ENCODE peak calls at places on chromosomes 11 and 22, in five cellular contexts. One of them, this sample, is unnamed.

GRCh38 chr11:74766905-74767304 is 18.3 kb downstream of the RNF169 start:
- DNase-seq in sigmoid colon: no peak
- DNase-seq in right lobe of liver: no peak
- DNase-seq in CD4-positive, alpha-beta memory T cell: no peak
- DNase-seq in cardiac muscle cell: no peak
- DNase-seq in this sample: no peak

GRCh38 chr11:8362899-8363298 is 99.2 kb upstream of the LMO1 start:
- DNase-seq in sigmoid colon: no peak
- DNase-seq in right lobe of liver: no peak
- DNase-seq in CD4-positive, alpha-beta memory T cell: no peak
- DNase-seq in cardiac muscle cell: no peak
- DNase-seq in this sample: no peak

GRCh38 chr11:29518389-29519174 is 498.2 kb downstream of the KCNA4 start:
- DNase-seq in sigmoid colon: no peak
- DNase-seq in right lobe of liver: no peak
- DNase-seq in CD4-positive, alpha-beta memory T cell: no peak
- DNase-seq in cardiac muscle cell: peak
- DNase-seq in this sample: peak

GRCh38 chr22:35313311-35314121 is 13.8 kb downstream of the TOM1 start:
- DNase-seq in sigmoid colon: peak
- DNase-seq in right lobe of liver: no peak
- DNase-seq in CD4-positive, alpha-beta memory T cell: no peak
- DNase-seq in cardiac muscle cell: peak
- DNase-seq in this sample: no peak

GRCh38 chr11:38169286-38169685 is 1571.2 kb upstream of the RAG2 start:
- DNase-seq in sigmoid colon: no peak
- DNase-seq in right lobe of liver: no peak
- DNase-seq in CD4-positive, alpha-beta memory T cell: no peak
- DNase-seq in cardiac muscle cell: peak
- DNase-seq in this sample: no peak

GRCh38 chr11:119666463-119667131 is 62.4 kb downstream of the NECTIN1 start:
- DNase-seq in sigmoid colon: peak
- DNase-seq in right lobe of liver: peak
- DNase-seq in CD4-positive, alpha-beta memory T cell: peak
- DNase-seq in cardiac muscle cell: peak
- DNase-seq in this sample: peak

GRCh38 chr22:31947296-31947695 is 3.0 kb downstream of the YWHAH start:
- DNase-seq in sigmoid colon: no peak
- DNase-seq in right lobe of liver: no peak
- DNase-seq in CD4-positive, alpha-beta memory T cell: peak
- DNase-seq in cardiac muscle cell: peak
- DNase-seq in this sample: no peak

GRCh38 chr11:2362414-2362813 is 14.7 kb upstream of the CD81 start:
- DNase-seq in sigmoid colon: no peak
- DNase-seq in right lobe of liver: no peak
- DNase-seq in CD4-positive, alpha-beta memory T cell: no peak
- DNase-seq in cardiac muscle cell: no peak
- DNase-seq in this sample: no peak

GRCh38 chr22:49469896-49470740 is 357.6 kb downstream of the BRD1 start:
- DNase-seq in sigmoid colon: no peak
- DNase-seq in right lobe of liver: no peak
- DNase-seq in CD4-positive, alpha-beta memory T cell: no peak
- DNase-seq in cardiac muscle cell: no peak
- DNase-seq in this sample: peak

GRCh38 chr22:39520874-39521857 is 804 bp downstream of the ATF4 start:
- DNase-seq in sigmoid colon: peak
- DNase-seq in right lobe of liver: peak
- DNase-seq in CD4-positive, alpha-beta memory T cell: peak
- DNase-seq in cardiac muscle cell: peak
- DNase-seq in this sample: peak

GRCh38 chr22:28560005-28560742 is 119.5 kb downstream of the TTC28 start:
- DNase-seq in sigmoid colon: no peak
- DNase-seq in right lobe of liver: no peak
- DNase-seq in CD4-positive, alpha-beta memory T cell: no peak
- DNase-seq in cardiac muscle cell: peak
- DNase-seq in this sample: no peak

GRCh38 chr11:65113361-65113756 is 1.7 kb downstream of the TM7SF2 start:
- DNase-seq in sigmoid colon: peak
- DNase-seq in right lobe of liver: no peak
- DNase-seq in CD4-positive, alpha-beta memory T cell: no peak
- DNase-seq in cardiac muscle cell: no peak
- DNase-seq in this sample: no peak

GRCh38 chr11:66388746-66389386 is 17.3 kb upstream of the SLC29A2 start:
- DNase-seq in sigmoid colon: peak
- DNase-seq in right lobe of liver: no peak
- DNase-seq in CD4-positive, alpha-beta memory T cell: peak
- DNase-seq in cardiac muscle cell: peak
- DNase-seq in this sample: peak

GRCh38 chr11:10329356-10329755 is 24.5 kb downstream of the ADM start:
- DNase-seq in sigmoid colon: no peak
- DNase-seq in right lobe of liver: no peak
- DNase-seq in CD4-positive, alpha-beta memory T cell: no peak
- DNase-seq in cardiac muscle cell: no peak
- DNase-seq in this sample: no peak

GRCh38 chr11:68354181-68354872 is 41.9 kb downstream of the LRP5 start:
- DNase-seq in sigmoid colon: peak
- DNase-seq in right lobe of liver: peak
- DNase-seq in CD4-positive, alpha-beta memory T cell: no peak
- DNase-seq in cardiac muscle cell: peak
- DNase-seq in this sample: no peak

GRCh38 chr22:38802671-38803121 is 8.8 kb upstream of the DNAL4 start:
- DNase-seq in sigmoid colon: peak
- DNase-seq in right lobe of liver: no peak
- DNase-seq in CD4-positive, alpha-beta memory T cell: no peak
- DNase-seq in cardiac muscle cell: peak
- DNase-seq in this sample: peak

GRCh38 chr11:67648140-67648795 is 2.3 kb downstream of the ACY3 start:
- DNase-seq in sigmoid colon: no peak
- DNase-seq in right lobe of liver: no peak
- DNase-seq in CD4-positive, alpha-beta memory T cell: peak
- DNase-seq in cardiac muscle cell: no peak
- DNase-seq in this sample: peak

GRCh38 chr11:59807047-59807446 is 3.5 kb downstream of the MRPL16 start:
- DNase-seq in sigmoid colon: no peak
- DNase-seq in right lobe of liver: no peak
- DNase-seq in CD4-positive, alpha-beta memory T cell: no peak
- DNase-seq in cardiac muscle cell: no peak
- DNase-seq in this sample: no peak

GRCh38 chr11:84901986-84902385 is 725.2 kb downstream of the DLG2 start:
- DNase-seq in sigmoid colon: no peak
- DNase-seq in right lobe of liver: no peak
- DNase-seq in CD4-positive, alpha-beta memory T cell: no peak
- DNase-seq in cardiac muscle cell: no peak
- DNase-seq in this sample: no peak

GRCh38 chr22:28172948-28173360 is 253.9 kb upstream of the PITPNB start:
- DNase-seq in sigmoid colon: no peak
- DNase-seq in right lobe of liver: no peak
- DNase-seq in CD4-positive, alpha-beta memory T cell: no peak
- DNase-seq in cardiac muscle cell: no peak
- DNase-seq in this sample: no peak

GRCh38 chr11:129023968-129024676 is 81.5 kb upstream of the TP53AIP1 start:
- DNase-seq in sigmoid colon: no peak
- DNase-seq in right lobe of liver: no peak
- DNase-seq in CD4-positive, alpha-beta memory T cell: no peak
- DNase-seq in cardiac muscle cell: peak
- DNase-seq in this sample: peak

GRCh38 chr11:87397250-87397649 is 359.5 kb downstream of the TMEM135 start:
- DNase-seq in sigmoid colon: no peak
- DNase-seq in right lobe of liver: no peak
- DNase-seq in CD4-positive, alpha-beta memory T cell: no peak
- DNase-seq in cardiac muscle cell: no peak
- DNase-seq in this sample: no peak

GRCh38 chr11:87392665-87393064 is 354.9 kb downstream of the TMEM135 start:
- DNase-seq in sigmoid colon: no peak
- DNase-seq in right lobe of liver: no peak
- DNase-seq in CD4-positive, alpha-beta memory T cell: no peak
- DNase-seq in cardiac muscle cell: no peak
- DNase-seq in this sample: no peak

GRCh38 chr11:87394924-87395323 is 357.2 kb downstream of the TMEM135 start:
- DNase-seq in sigmoid colon: no peak
- DNase-seq in right lobe of liver: no peak
- DNase-seq in CD4-positive, alpha-beta memory T cell: no peak
- DNase-seq in cardiac muscle cell: no peak
- DNase-seq in this sample: no peak

GRCh38 chr11:87391501-87391900 is 353.8 kb downstream of the TMEM135 start:
- DNase-seq in sigmoid colon: no peak
- DNase-seq in right lobe of liver: no peak
- DNase-seq in CD4-positive, alpha-beta memory T cell: no peak
- DNase-seq in cardiac muscle cell: no peak
- DNase-seq in this sample: no peak
- H3K4me3 ChIP-seq in sigmoid colon: no peak
- H3K4me3 ChIP-seq in right lobe of liver: no peak
- H3K4me3 ChIP-seq in CD4-positive, alpha-beta memory T cell: no peak
- H3K4me3 ChIP-seq in cardiac muscle cell: no peak
- H3K4me3 ChIP-seq in this sample: no peak

DNA sequence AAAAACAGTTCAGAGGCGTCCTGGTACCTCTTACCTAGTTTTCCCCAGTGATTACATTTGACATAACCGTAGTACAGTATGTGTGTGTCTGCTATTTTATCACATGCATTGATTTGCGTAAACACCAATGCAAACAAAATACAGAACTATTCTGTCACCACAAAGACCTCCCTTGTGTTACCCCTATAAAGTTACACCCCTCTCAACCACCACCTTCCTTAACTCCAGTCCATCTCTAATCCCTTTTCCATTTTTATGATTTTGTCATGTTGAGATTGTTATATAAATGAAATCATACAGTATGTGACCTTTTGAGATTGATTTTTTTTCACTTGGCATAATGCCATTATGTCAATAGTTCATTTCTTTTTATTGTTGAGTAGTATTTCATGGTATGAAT is 6.2 kb upstream of the SLC37A2 start:
- DNase-seq in sigmoid colon: no peak
- DNase-seq in right lobe of liver: no peak
- DNase-seq in CD4-positive, alpha-beta memory T cell: no peak
- DNase-seq in cardiac muscle cell: no peak
- DNase-seq in this sample: no peak
- H3K4me3 ChIP-seq in sigmoid colon: no peak
- H3K4me3 ChIP-seq in right lobe of liver: no peak
- H3K4me3 ChIP-seq in CD4-positive, alpha-beta memory T cell: no peak
- H3K4me3 ChIP-seq in cardiac muscle cell: no peak
- H3K4me3 ChIP-seq in this sample: no peak

GRCh38 chr11:102639656-102640055 is 14.5 kb upstream of the MMP20 start:
- DNase-seq in sigmoid colon: no peak
- DNase-seq in right lobe of liver: no peak
- DNase-seq in CD4-positive, alpha-beta memory T cell: no peak
- DNase-seq in cardiac muscle cell: no peak
- DNase-seq in this sample: no peak
- H3K4me3 ChIP-seq in sigmoid colon: no peak
- H3K4me3 ChIP-seq in right lobe of liver: no peak
- H3K4me3 ChIP-seq in CD4-positive, alpha-beta memory T cell: no peak
- H3K4me3 ChIP-seq in cardiac muscle cell: no peak
- H3K4me3 ChIP-seq in this sample: no peak

DNA sequence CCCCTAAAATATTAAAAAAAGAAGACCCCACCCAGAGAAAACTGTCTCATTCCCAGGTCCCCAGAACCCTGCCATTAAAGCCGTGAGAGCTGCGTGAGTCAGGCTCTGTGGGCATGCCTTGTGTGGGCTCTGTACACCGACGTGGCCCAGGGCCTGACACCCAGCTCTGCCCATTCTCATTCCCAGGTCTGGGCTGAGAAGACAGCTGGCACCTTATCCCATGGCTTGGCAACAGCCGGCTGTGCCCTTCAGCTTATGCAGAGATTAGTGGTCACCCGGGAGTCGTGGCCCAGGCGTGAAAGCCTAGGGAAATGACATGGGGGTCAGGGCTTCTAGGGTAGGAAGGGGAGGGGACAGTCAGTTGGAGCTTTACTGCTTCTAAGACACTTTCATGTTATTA is 31.9 kb downstream of the OTOG start:
- DNase-seq in sigmoid colon: peak
- DNase-seq in right lobe of liver: no peak
- DNase-seq in CD4-positive, alpha-beta memory T cell: no peak
- DNase-seq in cardiac muscle cell: no peak
- DNase-seq in this sample: peak
- H3K4me3 ChIP-seq in sigmoid colon: no peak
- H3K4me3 ChIP-seq in right lobe of liver: no peak
- H3K4me3 ChIP-seq in CD4-positive, alpha-beta memory T cell: no peak
- H3K4me3 ChIP-seq in cardiac muscle cell: no peak
- H3K4me3 ChIP-seq in this sample: no peak

DNA sequence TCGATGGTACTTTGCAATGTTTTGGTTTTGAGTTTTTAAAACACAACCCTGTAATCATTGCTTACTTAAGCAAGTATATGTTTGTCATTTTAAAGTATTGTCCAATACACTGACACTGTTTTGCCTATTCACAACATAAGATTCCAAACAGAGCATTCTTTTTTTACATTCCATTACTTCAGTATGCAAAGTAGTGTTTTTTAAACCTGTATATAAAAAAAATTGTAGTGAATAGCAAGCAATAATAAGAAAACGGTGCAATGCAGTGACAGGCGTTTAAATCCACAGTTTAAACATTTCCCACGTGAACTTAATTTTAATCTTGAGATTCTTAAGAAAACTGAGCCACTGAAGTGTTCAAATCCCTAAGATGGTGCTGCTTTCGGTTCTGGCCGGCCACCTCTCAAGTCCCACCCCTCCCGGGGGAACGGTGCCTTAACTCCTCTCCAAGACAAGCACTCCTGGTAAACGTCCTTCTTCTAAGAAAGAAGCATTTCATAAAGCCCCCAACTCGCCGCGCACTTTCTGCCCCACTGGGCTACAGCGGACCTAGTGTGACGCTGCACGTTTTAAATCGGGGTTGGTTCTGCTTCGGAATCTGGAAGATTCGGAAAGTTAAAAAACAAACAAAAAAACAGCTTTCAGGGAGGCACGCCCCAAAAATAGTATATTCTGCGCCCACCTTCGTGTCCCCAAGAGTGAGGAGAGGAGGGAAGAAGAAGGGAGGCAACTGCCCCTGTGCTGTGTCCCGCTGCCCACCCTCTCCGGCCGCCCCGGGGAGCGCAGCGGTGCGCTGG is 2.9 kb downstream of the PGR start:
- DNase-seq in sigmoid colon: no peak
- DNase-seq in right lobe of liver: no peak
- DNase-seq in CD4-positive, alpha-beta memory T cell: no peak
- DNase-seq in cardiac muscle cell: peak
- DNase-seq in this sample: peak
- H3K4me3 ChIP-seq in sigmoid colon: peak
- H3K4me3 ChIP-seq in right lobe of liver: peak
- H3K4me3 ChIP-seq in CD4-positive, alpha-beta memory T cell: no peak
- H3K4me3 ChIP-seq in cardiac muscle cell: peak
- H3K4me3 ChIP-seq in this sample: peak

GRCh38 chr11:104908186-104908531 is 9.9 kb upstream of the CASP12 start:
- DNase-seq in sigmoid colon: no peak
- DNase-seq in right lobe of liver: no peak
- DNase-seq in CD4-positive, alpha-beta memory T cell: no peak
- DNase-seq in cardiac muscle cell: no peak
- DNase-seq in this sample: no peak

GRCh38 chr11:104905271-104905670 is 7.0 kb upstream of the CASP12 start:
- DNase-seq in sigmoid colon: no peak
- DNase-seq in right lobe of liver: no peak
- DNase-seq in CD4-positive, alpha-beta memory T cell: no peak
- DNase-seq in cardiac muscle cell: no peak
- DNase-seq in this sample: no peak

GRCh38 chr11:104912102-104912501 is 13.8 kb upstream of the CASP12 start:
- DNase-seq in sigmoid colon: no peak
- DNase-seq in right lobe of liver: no peak
- DNase-seq in CD4-positive, alpha-beta memory T cell: no peak
- DNase-seq in cardiac muscle cell: no peak
- DNase-seq in this sample: no peak

GRCh38 chr11:104907521-104908185 is 9.4 kb upstream of the CASP12 start:
- DNase-seq in sigmoid colon: no peak
- DNase-seq in right lobe of liver: no peak
- DNase-seq in CD4-positive, alpha-beta memory T cell: no peak
- DNase-seq in cardiac muscle cell: no peak
- DNase-seq in this sample: no peak
- H3K4me3 ChIP-seq in sigmoid colon: no peak
- H3K4me3 ChIP-seq in right lobe of liver: no peak
- H3K4me3 ChIP-seq in CD4-positive, alpha-beta memory T cell: no peak
- H3K4me3 ChIP-seq in cardiac muscle cell: no peak
- H3K4me3 ChIP-seq in this sample: no peak